ENCODE peak calls at places on chromosomes 1 and 21, in eight cellular contexts. One of them, this sample, is unnamed.

GRCh38 chr1:50454911-50455310 is 31.7 kb upstream of the DMRTA2 start:
- DNase-seq in adrenal gland: no peak
- DNase-seq in uterus: no peak
- DNase-seq in GM12892: no peak
- DNase-seq in lower leg skin: no peak
- DNase-seq in tibial nerve: no peak
- DNase-seq in H54: no peak
- DNase-seq in heart left ventricle: no peak
- DNase-seq in this sample: no peak

GRCh38 chr1:74180490-74180889 is 17.5 kb downstream of the LRRIQ3 start:
- DNase-seq in adrenal gland: no peak
- DNase-seq in uterus: no peak
- DNase-seq in GM12892: no peak
- DNase-seq in lower leg skin: no peak
- DNase-seq in tibial nerve: no peak
- DNase-seq in H54: no peak
- DNase-seq in heart left ventricle: no peak
- DNase-seq in this sample: no peak

GRCh38 chr1:18989176-18989799 is 32.8 kb upstream of the IFFO2 start:
- DNase-seq in adrenal gland: no peak
- DNase-seq in uterus: no peak
- DNase-seq in GM12892: no peak
- DNase-seq in lower leg skin: no peak
- DNase-seq in tibial nerve: no peak
- DNase-seq in H54: no peak
- DNase-seq in heart left ventricle: no peak
- DNase-seq in this sample: no peak

GRCh38 chr21:45941338-45941710 is 40.2 kb upstream of the COL6A1 start:
- DNase-seq in adrenal gland: no peak
- DNase-seq in uterus: no peak
- DNase-seq in GM12892: no peak
- DNase-seq in lower leg skin: no peak
- DNase-seq in tibial nerve: no peak
- DNase-seq in H54: no peak
- DNase-seq in heart left ventricle: no peak
- DNase-seq in this sample: no peak

GRCh38 chr1:29592731-29593130 is 356.4 kb downstream of the PTPRU start:
- DNase-seq in adrenal gland: no peak
- DNase-seq in uterus: no peak
- DNase-seq in GM12892: no peak
- DNase-seq in lower leg skin: no peak
- DNase-seq in tibial nerve: no peak
- DNase-seq in H54: no peak
- DNase-seq in heart left ventricle: no peak
- DNase-seq in this sample: no peak

GRCh38 chr1:68207129-68207689 is 25.1 kb downstream of the WLS start:
- DNase-seq in adrenal gland: no peak
- DNase-seq in uterus: no peak
- DNase-seq in GM12892: no peak
- DNase-seq in lower leg skin: no peak
- DNase-seq in tibial nerve: no peak
- DNase-seq in H54: no peak
- DNase-seq in heart left ventricle: no peak
- DNase-seq in this sample: no peak

GRCh38 chr1:235329139-235329808 is 904 bp downstream of the GGPS1 start:
- DNase-seq in adrenal gland: peak; percentile 42
- DNase-seq in uterus: peak; percentile 20
- DNase-seq in GM12892: peak; percentile 21
- DNase-seq in lower leg skin: peak; percentile 19
- DNase-seq in tibial nerve: no peak
- DNase-seq in H54: no peak
- DNase-seq in heart left ventricle: no peak
- DNase-seq in this sample: no peak

GRCh38 chr1:111706921-111707320 is 32.3 kb downstream of the INKA2 start:
- DNase-seq in adrenal gland: no peak
- DNase-seq in uterus: no peak
- DNase-seq in GM12892: no peak
- DNase-seq in lower leg skin: no peak
- DNase-seq in tibial nerve: no peak
- DNase-seq in H54: no peak
- DNase-seq in heart left ventricle: no peak
- DNase-seq in this sample: no peak

GRCh38 chr1:40317394-40318074 is 448 bp upstream of the COL9A2 start:
- DNase-seq in adrenal gland: no peak
- DNase-seq in uterus: no peak
- DNase-seq in GM12892: no peak
- DNase-seq in lower leg skin: no peak
- DNase-seq in tibial nerve: no peak
- DNase-seq in H54: no peak
- DNase-seq in heart left ventricle: no peak
- DNase-seq in this sample: no peak

GRCh38 chr1:203028784-203029553 is 2.7 kb downstream of the PPFIA4 start:
- DNase-seq in adrenal gland: no peak
- DNase-seq in uterus: no peak
- DNase-seq in GM12892: no peak
- DNase-seq in lower leg skin: no peak
- DNase-seq in tibial nerve: no peak
- DNase-seq in H54: no peak
- DNase-seq in heart left ventricle: peak; percentile 67
- DNase-seq in this sample: peak; percentile 62

GRCh38 chr1:236760480-236760879 is 34.6 kb upstream of the MTR start:
- DNase-seq in adrenal gland: no peak
- DNase-seq in uterus: no peak
- DNase-seq in GM12892: no peak
- DNase-seq in lower leg skin: no peak
- DNase-seq in tibial nerve: no peak
- DNase-seq in H54: no peak
- DNase-seq in heart left ventricle: no peak
- DNase-seq in this sample: no peak

GRCh38 chr1:112770724-112771123 is 55.6 kb upstream of the PPM1J start:
- DNase-seq in adrenal gland: no peak
- DNase-seq in uterus: no peak
- DNase-seq in GM12892: no peak
- DNase-seq in lower leg skin: no peak
- DNase-seq in tibial nerve: no peak
- DNase-seq in H54: no peak
- DNase-seq in heart left ventricle: no peak
- DNase-seq in this sample: no peak

GRCh38 chr1:54934869-54935268 is 45.6 kb upstream of the TMEM61 start:
- DNase-seq in adrenal gland: no peak
- DNase-seq in uterus: no peak
- DNase-seq in GM12892: no peak
- DNase-seq in lower leg skin: no peak
- DNase-seq in tibial nerve: no peak
- DNase-seq in H54: peak; percentile 42
- DNase-seq in heart left ventricle: no peak
- DNase-seq in this sample: no peak

GRCh38 chr1:243745361-243745760 is 104.7 kb downstream of the AKT3 start:
- DNase-seq in adrenal gland: no peak
- DNase-seq in uterus: no peak
- DNase-seq in GM12892: no peak
- DNase-seq in lower leg skin: no peak
- DNase-seq in tibial nerve: no peak
- DNase-seq in H54: no peak
- DNase-seq in heart left ventricle: no peak
- DNase-seq in this sample: no peak

GRCh38 chr1:93717639-93718038 is 36.0 kb upstream of the BCAR3 start:
- DNase-seq in adrenal gland: no peak
- DNase-seq in uterus: no peak
- DNase-seq in GM12892: no peak
- DNase-seq in lower leg skin: no peak
- DNase-seq in tibial nerve: no peak
- DNase-seq in H54: no peak
- DNase-seq in heart left ventricle: no peak
- DNase-seq in this sample: no peak

GRCh38 chr1:914253-914890 is 9.4 kb upstream of the SAMD11 start:
- DNase-seq in adrenal gland: peak; percentile 6
- DNase-seq in uterus: peak; percentile 11
- DNase-seq in GM12892: no peak
- DNase-seq in lower leg skin: no peak
- DNase-seq in tibial nerve: no peak
- DNase-seq in H54: no peak
- DNase-seq in heart left ventricle: no peak
- DNase-seq in this sample: no peak

GRCh38 chr1:232769718-232770117 is 35.5 kb upstream of the MAP10 start:
- DNase-seq in adrenal gland: no peak
- DNase-seq in uterus: no peak
- DNase-seq in GM12892: no peak
- DNase-seq in lower leg skin: no peak
- DNase-seq in tibial nerve: no peak
- DNase-seq in H54: no peak
- DNase-seq in heart left ventricle: no peak
- DNase-seq in this sample: no peak

GRCh38 chr1:232766904-232767303 is 38.3 kb upstream of the MAP10 start:
- DNase-seq in adrenal gland: no peak
- DNase-seq in uterus: no peak
- DNase-seq in GM12892: no peak
- DNase-seq in lower leg skin: no peak
- DNase-seq in tibial nerve: no peak
- DNase-seq in H54: no peak
- DNase-seq in heart left ventricle: no peak
- DNase-seq in this sample: no peak

GRCh38 chr1:232766224-232766890 is 38.9 kb upstream of the MAP10 start:
- DNase-seq in adrenal gland: no peak
- DNase-seq in uterus: peak; percentile 41
- DNase-seq in GM12892: no peak
- DNase-seq in lower leg skin: no peak
- DNase-seq in tibial nerve: no peak
- DNase-seq in H54: no peak
- DNase-seq in heart left ventricle: no peak
- DNase-seq in this sample: peak; percentile 35

GRCh38 chr1:232765536-232765935 is 39.7 kb upstream of the MAP10 start:
- DNase-seq in adrenal gland: no peak
- DNase-seq in uterus: no peak
- DNase-seq in GM12892: no peak
- DNase-seq in lower leg skin: no peak
- DNase-seq in tibial nerve: no peak
- DNase-seq in H54: no peak
- DNase-seq in heart left ventricle: no peak
- DNase-seq in this sample: no peak

DNA sequence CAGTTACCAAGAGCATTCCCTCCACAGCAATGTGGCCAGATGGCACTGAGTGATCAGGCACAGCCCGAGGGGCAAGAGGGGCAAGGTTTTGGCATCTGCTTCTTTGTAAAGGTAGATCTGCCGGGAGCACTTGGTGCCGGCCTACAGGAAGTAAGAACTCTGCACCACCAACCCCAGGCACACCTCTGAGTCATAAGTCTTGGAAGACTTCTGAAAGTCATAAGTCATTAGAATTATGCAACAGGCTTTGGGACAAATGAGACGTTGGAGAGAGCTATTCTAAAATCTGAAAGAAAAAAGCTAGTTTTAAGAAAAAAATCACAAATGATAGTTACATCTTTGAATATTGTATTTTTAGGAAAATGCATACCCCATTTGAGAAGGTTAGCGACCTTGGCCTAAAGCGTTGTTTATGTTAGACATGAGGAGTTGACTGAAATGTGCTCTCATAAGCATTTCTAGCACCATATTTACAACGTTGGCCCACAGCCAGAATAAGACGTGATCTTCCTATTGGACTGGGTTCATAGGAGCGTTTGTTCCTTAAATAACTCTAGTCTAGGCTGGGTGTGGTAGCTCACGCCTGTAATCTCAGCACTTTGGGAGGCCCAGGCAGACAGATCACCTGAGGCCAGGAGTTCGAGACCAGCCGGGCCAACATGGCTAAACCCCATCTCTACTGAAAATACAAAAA is 37.7 kb upstream of the MAP10 start:
- DNase-seq in adrenal gland: peak; percentile 66
- DNase-seq in uterus: peak; percentile 89
- DNase-seq in GM12892: no peak
- DNase-seq in lower leg skin: peak; percentile 86
- DNase-seq in tibial nerve: no peak
- DNase-seq in H54: peak; percentile 59
- DNase-seq in heart left ventricle: peak; percentile 27
- DNase-seq in this sample: peak; percentile 48
- TF ChIP-seq POLR2A in adrenal gland: no peak
- TF ChIP-seq POLR2A in uterus: no peak
- TF ChIP-seq POLR2A in GM12892: no peak
- TF ChIP-seq POLR2A in lower leg skin: no peak
- TF ChIP-seq POLR2A in tibial nerve: no peak
- TF ChIP-seq POLR2A in H54: no peak
- TF ChIP-seq POLR2A in heart left ventricle: no peak
- TF ChIP-seq POLR2A in this sample: no peak

GRCh38 chr21:42388740-42389448 is 7.0 kb downstream of the TMPRSS3 start:
- DNase-seq in adrenal gland: no peak
- DNase-seq in uterus: no peak
- DNase-seq in GM12892: no peak
- DNase-seq in lower leg skin: no peak
- DNase-seq in tibial nerve: no peak
- DNase-seq in H54: no peak
- DNase-seq in heart left ventricle: no peak
- DNase-seq in this sample: no peak
- TF ChIP-seq POLR2A in adrenal gland: no peak
- TF ChIP-seq POLR2A in uterus: no peak
- TF ChIP-seq POLR2A in GM12892: no peak
- TF ChIP-seq POLR2A in lower leg skin: no peak
- TF ChIP-seq POLR2A in tibial nerve: no peak
- TF ChIP-seq POLR2A in H54: no peak
- TF ChIP-seq POLR2A in heart left ventricle: no peak
- TF ChIP-seq POLR2A in this sample: no peak

GRCh38 chr1:206579747-206580437 is 32.4 kb downstream of the EIF2D start:
- DNase-seq in adrenal gland: peak; percentile 87
- DNase-seq in uterus: peak; percentile 41
- DNase-seq in GM12892: peak; percentile 54
- DNase-seq in lower leg skin: peak; percentile 67
- DNase-seq in tibial nerve: peak; percentile 29
- DNase-seq in H54: peak; percentile 68
- DNase-seq in heart left ventricle: peak; percentile 86
- DNase-seq in this sample: peak; percentile 93
- TF ChIP-seq POLR2A in adrenal gland: no peak
- TF ChIP-seq POLR2A in uterus: no peak
- TF ChIP-seq POLR2A in GM12892: no peak
- TF ChIP-seq POLR2A in lower leg skin: no peak
- TF ChIP-seq POLR2A in tibial nerve: no peak
- TF ChIP-seq POLR2A in H54: no peak
- TF ChIP-seq POLR2A in heart left ventricle: no peak
- TF ChIP-seq POLR2A in this sample: peak; percentile 15

DNA sequence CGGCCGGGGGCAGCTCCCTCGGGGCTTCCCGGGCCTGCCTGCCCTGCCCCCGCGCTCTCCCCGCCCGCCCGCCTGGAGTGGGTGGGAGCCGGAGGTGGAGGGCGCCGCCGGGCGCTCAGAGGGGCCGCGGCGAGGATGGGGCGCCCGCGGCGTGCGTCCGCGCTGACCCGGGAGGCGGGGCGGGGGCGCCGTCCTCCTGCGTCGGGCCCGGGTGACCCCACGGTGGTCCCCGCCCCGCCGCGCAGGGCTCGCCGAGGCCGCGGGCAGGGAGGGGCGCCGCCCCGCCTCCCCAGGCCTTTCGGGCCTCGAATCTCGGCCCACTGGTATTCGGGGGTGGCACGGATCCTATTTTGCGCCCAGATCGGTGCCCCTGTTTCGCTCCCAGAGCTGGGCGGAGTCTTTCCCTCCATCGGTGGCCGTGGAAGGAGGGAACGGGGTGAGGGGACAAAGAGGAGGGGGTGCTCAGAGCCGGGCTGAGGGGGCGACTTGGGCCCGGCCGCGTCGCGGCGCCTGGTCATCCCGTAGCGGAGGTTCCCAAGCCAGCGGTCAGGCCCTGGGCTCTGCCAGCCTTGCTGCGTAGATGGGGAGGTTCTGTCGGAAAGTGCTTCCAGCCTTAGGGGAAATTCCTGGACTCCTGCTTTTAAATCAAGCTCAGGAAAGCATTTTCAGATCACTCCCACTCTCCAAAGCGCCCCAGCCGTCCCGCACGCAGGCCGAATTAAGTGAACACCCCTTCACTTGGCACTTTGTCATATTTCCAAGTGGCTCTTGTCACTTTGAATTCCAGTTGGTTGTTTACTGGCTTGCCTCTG is 546 bp downstream of the PATJ start:
- DNase-seq in adrenal gland: peak; percentile 60
- DNase-seq in uterus: peak; percentile 43
- DNase-seq in GM12892: peak; percentile 47
- DNase-seq in lower leg skin: no peak
- DNase-seq in tibial nerve: peak; percentile 22
- DNase-seq in H54: peak; percentile 61
- DNase-seq in heart left ventricle: peak; percentile 51
- DNase-seq in this sample: no peak
- TF ChIP-seq POLR2A in adrenal gland: peak; percentile 27
- TF ChIP-seq POLR2A in uterus: peak; percentile 13
- TF ChIP-seq POLR2A in GM12892: no peak
- TF ChIP-seq POLR2A in lower leg skin: no peak
- TF ChIP-seq POLR2A in tibial nerve: no peak
- TF ChIP-seq POLR2A in H54: peak; percentile 19
- TF ChIP-seq POLR2A in heart left ventricle: no peak
- TF ChIP-seq POLR2A in this sample: no peak

This sample was measured in gastrocnemius medialis.